ENCODE peak calls at places on chromosome 19, in eight cellular contexts. N, J, B, T, L, K, I and E are unnamed samples.

GRCh38 chr19:48660854-48661731 is 11.7 kb downstream of the NTN5 start:
- DNase-seq in N (peak; percentile 89), J (peak; percentile 77), B (peak; percentile 82), T (peak; percentile 88), L (peak; percentile 84), K (peak; percentile 91), I (peak; percentile 84), E (peak; percentile 84)

GRCh38 chr19:31408460-31409124 is 59.4 kb upstream of the TSHZ3 start:
- DNase-seq in N (peak; percentile 40), J (no peak), B (no peak), T (peak; percentile 51), L (no peak), K (no peak), I (no peak), E (no peak)

GRCh38 chr19:7395793-7396192 is 47.1 kb downstream of the ARHGEF18 start:
- DNase-seq in N (no peak), J (no peak), B (no peak), T (no peak), L (no peak), K (no peak), I (no peak), E (no peak)

GRCh38 chr19:19276386-19276785 is 3.3 kb upstream of the TM6SF2 start:
- DNase-seq in N (no peak), J (no peak), B (no peak), T (no peak), L (no peak), K (no peak), I (no peak), E (no peak)

GRCh38 chr19:39430675-39431593 is 4.8 kb downstream of the RPS16 start:
- DNase-seq in N (no peak), J (no peak), B (no peak), T (no peak), L (peak; percentile 60), K (peak; percentile 99), I (no peak), E (no peak)

GRCh38 chr19:38478273-38478971 is 44.9 kb downstream of the RYR1 start:
- DNase-seq in N (no peak), J (no peak), B (no peak), T (no peak), L (no peak), K (peak; percentile 90), I (no peak), E (no peak)

GRCh38 chr19:38033658-38034150 is 126.7 kb downstream of the SIPA1L3 start:
- DNase-seq in N (no peak), J (no peak), B (no peak), T (no peak), L (no peak), K (no peak), I (no peak), E (no peak)

GRCh38 chr19:47005873-47006272 is 13.8 kb upstream of the NPAS1 start:
- DNase-seq in N (no peak), J (no peak), B (peak; percentile 26), T (no peak), L (no peak), K (no peak), I (no peak), E (no peak)

GRCh38 chr19:41478171-41478570 is 35.2 kb downstream of the ERICH4 start:
- DNase-seq in N (no peak), J (no peak), B (no peak), T (no peak), L (no peak), K (no peak), I (no peak), E (no peak)

GRCh38 chr19:41998246-41999020 is 4.4 kb upstream of the ATP1A3 start:
- DNase-seq in N (peak; percentile 63), J (no peak), B (no peak), T (no peak), L (peak; percentile 91), K (peak; percentile 86), I (no peak), E (peak; percentile 36)

GRCh38 chr19:46546194-46546896 is 50.7 kb upstream of the PNMA8B start:
- DNase-seq in N (no peak), J (peak; percentile 31), B (no peak), T (no peak), L (peak; percentile 59), K (peak; percentile 33), I (peak; percentile 80), E (peak; percentile 67)

GRCh38 chr19:3668331-3669133 is 31.7 kb downstream of the PIP5K1C start:
- DNase-seq in N (no peak), J (no peak), B (no peak), T (peak; percentile 50), L (no peak), K (no peak), I (no peak), E (no peak)

GRCh38 chr19:3669616-3670257 is 30.5 kb downstream of the PIP5K1C start:
- DNase-seq in N (no peak), J (no peak), B (no peak), T (no peak), L (no peak), K (no peak), I (no peak), E (no peak)

GRCh38 chr19:3667766-3668165 is 32.5 kb downstream of the PIP5K1C start:
- DNase-seq in N (no peak), J (no peak), B (no peak), T (no peak), L (no peak), K (no peak), I (no peak), E (no peak)

GRCh38 chr19:3670258-3670795 is 29.9 kb downstream of the PIP5K1C start:
- DNase-seq in N (peak; percentile 84), J (peak; percentile 83), B (no peak), T (peak; percentile 91), L (no peak), K (no peak), I (peak; percentile 47), E (peak; percentile 93)

DNA sequence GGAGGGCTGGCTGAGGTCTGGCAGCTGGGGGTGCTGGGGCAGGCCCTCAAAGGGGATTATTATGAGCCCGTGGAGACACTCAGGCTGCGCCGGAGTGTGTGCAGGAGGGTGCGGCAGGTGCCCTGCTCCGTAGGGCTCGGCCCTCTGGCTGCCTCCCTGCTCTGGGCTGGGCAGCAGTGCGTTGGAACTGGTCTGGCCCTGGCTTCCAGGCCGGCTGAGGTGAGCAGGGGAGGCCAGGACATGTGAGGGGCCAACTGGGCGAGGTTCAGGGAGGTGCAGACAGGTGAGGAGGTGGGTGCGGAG is 31.2 kb downstream of the PIP5K1C start:
- DNase-seq in N (no peak), J (no peak), B (no peak), T (no peak), L (no peak), K (no peak), I (no peak), E (no peak)
- H3K27ac ChIP-seq in N (peak overlapping the region; percentile 99), J (peak overlapping the region; percentile 99), B (peak overlapping the region; percentile 84), T (peak overlapping the region; percentile 98), L (no peak overlapping the region), K (no peak overlapping the region), I (no peak overlapping the region), E (peak overlapping the region; percentile 95)

GRCh38 chr19:29941828-29942403 is at the start of gene URI1:
- DNase-seq in N (peak; percentile 92), J (peak; percentile 87), B (peak; percentile 96), T (peak; percentile 94), L (peak; percentile 98), K (peak; percentile 92), I (peak; percentile 92), E (peak; percentile 90)
- TF ChIP-seq POLR2A in N (peak; percentile 10), J (peak; percentile 54), B (peak; percentile 61), T (no peak), L (no peak), K (peak; percentile 90), I (no peak), E (peak; percentile 65)

GRCh38 chr19:13072206-13072898 is 30.3 kb downstream of the LYL1 start:
- DNase-seq in N (no peak), J (no peak), B (no peak), T (no peak), L (no peak), K (no peak), I (no peak), E (no peak)

GRCh38 chr19:13071444-13072205 is 31.0 kb downstream of the LYL1 start:
- DNase-seq in N (no peak), J (no peak), B (no peak), T (no peak), L (no peak), K (no peak), I (no peak), E (no peak)

GRCh38 chr19:13068064-13068807 is 34.4 kb downstream of the LYL1 start:
- DNase-seq in N (no peak), J (no peak), B (no peak), T (peak; percentile 59), L (no peak), K (no peak), I (no peak), E (no peak)

GRCh38 chr19:13069415-13070369 is 33.0 kb downstream of the LYL1 start:
- DNase-seq in N (no peak), J (no peak), B (no peak), T (no peak), L (no peak), K (no peak), I (no peak), E (no peak)

DNA sequence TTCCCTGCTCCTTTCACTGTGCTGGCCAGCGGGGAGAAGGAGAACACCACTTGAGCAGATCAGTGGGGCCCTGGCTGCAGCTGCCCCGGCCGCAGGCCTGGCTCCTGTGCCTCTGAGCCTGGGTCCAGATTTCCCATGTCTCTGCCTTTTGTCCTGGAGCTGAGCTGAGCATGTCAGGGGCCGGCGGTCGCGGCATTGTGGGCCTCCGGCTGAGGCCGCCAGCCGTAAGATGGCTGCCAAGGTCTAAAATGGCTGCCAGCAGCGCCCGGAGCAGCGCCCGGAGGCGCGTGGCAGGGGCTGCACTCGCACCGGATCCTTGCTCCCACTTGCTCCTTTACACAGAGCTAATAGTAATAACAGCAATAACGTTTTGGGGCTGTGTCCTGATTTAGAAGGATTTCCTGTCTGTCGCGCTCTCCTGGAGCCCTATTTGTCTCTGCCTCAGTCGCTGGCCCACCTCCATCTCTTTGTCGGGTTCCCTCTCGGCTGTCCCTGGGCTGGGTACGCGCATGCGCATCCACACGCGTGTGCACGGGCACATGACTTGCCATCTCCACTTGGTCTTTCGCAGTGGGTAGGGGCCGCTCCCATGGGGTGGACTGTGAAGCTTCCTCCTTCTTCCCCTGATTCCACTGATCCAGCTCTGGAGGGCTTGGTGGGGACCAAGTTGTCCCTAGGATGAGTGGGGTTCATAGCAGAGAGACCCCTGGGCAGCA is 32.1 kb downstream of the LYL1 start:
- DNase-seq in N (no peak), J (no peak), B (no peak), T (peak; percentile 50), L (no peak), K (no peak), I (no peak), E (no peak)
- H3K27ac ChIP-seq in N (peak overlapping the region; percentile 83), J (no peak overlapping the region), B (no peak overlapping the region), T (peak overlapping the region; percentile 53), L (no peak overlapping the region), K (no peak overlapping the region), I (no peak overlapping the region), E (no peak overlapping the region)

GRCh38 chr19:58300620-58301019 is 4.6 kb upstream of the ERVK3-1 start:
- DNase-seq in N (no peak), J (no peak), B (peak; percentile 24), T (no peak), L (no peak), K (no peak), I (no peak), E (no peak)

GRCh38 chr19:58296086-58296485 is 9.1 kb upstream of the ERVK3-1 start:
- DNase-seq in N (no peak), J (no peak), B (peak; percentile 4), T (no peak), L (no peak), K (no peak), I (no peak), E (no peak)

GRCh38 chr19:58291943-58292342 is 13.2 kb downstream of the ZNF8 start:
- DNase-seq in N (no peak), J (no peak), B (no peak), T (no peak), L (no peak), K (no peak), I (no peak), E (no peak)

GRCh38 chr19:58294743-58295374 is 10.3 kb upstream of the ERVK3-1 start:
- DNase-seq in N (no peak), J (no peak), B (peak; percentile 24), T (no peak), L (no peak), K (no peak), I (no peak), E (no peak)
- TF ChIP-seq POLR2A in N (no peak), J (no peak), B (no peak), T (no peak), L (peak; percentile 34), K (no peak), I (no peak), E (no peak)